ENCODE peak calls at places on chromosomes 11 and 22, in ten cellular contexts. R is fibroblast of the aortic adventitia, I is lung, F is GM12865, T is cardiac fibroblast, U is HFFc6, L is fibroblast of mammary gland, D is MM.1S, O is kidney, E is B cell. Y is an unnamed sample.

GRCh38 chr11:103994111-103994510 is 42.3 kb upstream of the DDI1 start:
- DNase-seq in D (no peak), R (peak), U (no peak), E (no peak), O (no peak), L (peak), I (no peak), F (no peak), T (no peak), Y (no peak)

GRCh38 chr11:57167125-57167839 is 14.5 kb upstream of the LRRC55 start:
- DNase-seq in R (peak), E (no peak), I (no peak), T (no peak), L (no peak), F (no peak), D (no peak), U (no peak), O (no peak), Y (no peak)

GRCh38 chr22:19131685-19132015 is 542 bp downstream of the TSSK2 start:
- DNase-seq in L (no peak), I (no peak), O (peak), U (no peak), R (no peak), T (no peak), F (no peak), D (no peak), E (no peak), Y (no peak)

GRCh38 chr11:1774886-1775285 is 11.2 kb upstream of the CTSD start:
- DNase-seq in R (no peak), I (no peak), D (no peak), E (no peak), F (no peak), L (no peak), U (no peak), O (no peak), T (no peak), Y (peak)

GRCh38 chr11:117606807-117607206 is 190.2 kb downstream of the DSCAML1 start:
- DNase-seq in E (no peak), D (no peak), R (no peak), L (no peak), T (no peak), F (peak), I (no peak), O (no peak), U (no peak), Y (no peak)

GRCh38 chr11:12165237-12165875 is 55.0 kb downstream of the MICAL2 start:
- DNase-seq in O (no peak), U (no peak), F (no peak), I (no peak), R (no peak), T (no peak), E (no peak), L (no peak), D (no peak), Y (no peak)

GRCh38 chr11:114375052-114375451 is 25.3 kb downstream of the C11orf71 start:
- DNase-seq in U (no peak), I (no peak), D (no peak), E (no peak), L (no peak), R (no peak), F (no peak), O (no peak), T (no peak), Y (no peak)

GRCh38 chr11:118997627-118998387 is at the start of gene CENATAC:
- DNase-seq in U (peak), I (peak), T (peak), F (peak), R (peak), L (peak), E (peak), O (peak), D (peak), Y (peak)

GRCh38 chr11:40129276-40129675 is 1330.2 kb downstream of the LRRC4C start:
- DNase-seq in I (no peak), U (no peak), T (no peak), F (peak), R (no peak), L (no peak), D (no peak), E (no peak), O (no peak), Y (no peak)

GRCh38 chr11:26219506-26220117 is 112.3 kb upstream of the ANO3 start:
- DNase-seq in L (no peak), U (no peak), R (no peak), O (no peak), T (peak), F (peak), D (peak), E (no peak), I (no peak), Y (no peak)

GRCh38 chr11:45026835-45027234 is 76.2 kb upstream of the TP53I11 start:
- DNase-seq in E (no peak), D (no peak), I (no peak), F (no peak), L (no peak), O (no peak), T (no peak), U (no peak), R (no peak), Y (peak)

GRCh38 chr22:47060718-47061117 is 298.3 kb downstream of the TBC1D22A start:
- DNase-seq in T (no peak), E (peak), O (no peak), F (no peak), L (no peak), R (no peak), D (no peak), U (no peak), I (no peak), Y (no peak)

GRCh38 chr11:2474059-2474901 is 29.5 kb downstream of the KCNQ1 start:
- DNase-seq in U (no peak), I (no peak), L (no peak), O (no peak), T (no peak), R (no peak), D (no peak), F (no peak), E (no peak), Y (no peak)

GRCh38 chr11:6502382-6502781 is 5.3 kb downstream of the DNHD1 start:
- DNase-seq in R (no peak), D (no peak), L (no peak), O (no peak), U (no peak), E (no peak), F (no peak), T (no peak), I (no peak), Y (no peak)

GRCh38 chr22:39664485-39665200 is 94.1 kb downstream of the CACNA1I start:
- DNase-seq in D (no peak), U (no peak), I (no peak), L (no peak), E (no peak), F (no peak), T (no peak), O (no peak), R (no peak), Y (no peak)

DNA sequence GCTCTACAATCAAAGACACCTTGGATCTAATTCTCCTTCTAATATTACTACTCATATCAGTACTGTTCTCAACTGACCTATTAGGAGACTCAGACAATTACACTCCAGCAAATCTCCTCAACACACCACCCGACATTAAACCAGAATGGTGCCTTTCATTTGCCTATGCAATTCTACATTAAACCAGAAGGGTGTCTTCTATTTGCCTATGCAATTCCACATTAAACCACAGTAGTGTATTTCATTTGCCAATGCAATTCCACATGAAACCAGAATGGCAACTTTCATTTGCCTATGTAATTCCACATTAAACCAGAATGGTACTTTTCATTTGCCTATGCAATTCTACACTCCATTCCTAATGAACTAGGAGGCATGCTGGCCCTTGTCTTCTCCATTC is 15.3 kb upstream of the APOL3 start:
- DNase-seq in R (no peak), L (no peak), U (no peak), T (no peak), D (no peak), I (no peak), O (no peak), F (no peak), E (no peak), Y (no peak)
- TF ChIP-seq CTCF in R (no peak), L (no peak), U (peak), T (peak), D (peak), I (no peak), O (no peak), F (no peak), E (no peak), Y (no peak)

GRCh38 chr11:35799655-35800054 is 137.1 kb downstream of the TRIM44 start:
- DNase-seq in O (no peak), T (no peak), R (no peak), I (no peak), E (no peak), L (no peak), U (no peak), D (no peak), F (no peak), Y (no peak)
- TF ChIP-seq CTCF in O (no peak), T (peak), R (peak), I (no peak), E (no peak), L (peak), U (peak), D (peak), F (no peak), Y (no peak)

GRCh38 chr11:82229346-82229745 is 504.3 kb downstream of the FAM181B start:
- DNase-seq in E (no peak), D (peak), T (peak), I (no peak), O (no peak), L (peak), U (no peak), R (peak), F (peak), Y (no peak)
- TF ChIP-seq CTCF in E (peak), D (peak), T (no peak), I (no peak), O (no peak), L (peak), U (peak), R (peak), F (peak), Y (no peak)

DNA sequence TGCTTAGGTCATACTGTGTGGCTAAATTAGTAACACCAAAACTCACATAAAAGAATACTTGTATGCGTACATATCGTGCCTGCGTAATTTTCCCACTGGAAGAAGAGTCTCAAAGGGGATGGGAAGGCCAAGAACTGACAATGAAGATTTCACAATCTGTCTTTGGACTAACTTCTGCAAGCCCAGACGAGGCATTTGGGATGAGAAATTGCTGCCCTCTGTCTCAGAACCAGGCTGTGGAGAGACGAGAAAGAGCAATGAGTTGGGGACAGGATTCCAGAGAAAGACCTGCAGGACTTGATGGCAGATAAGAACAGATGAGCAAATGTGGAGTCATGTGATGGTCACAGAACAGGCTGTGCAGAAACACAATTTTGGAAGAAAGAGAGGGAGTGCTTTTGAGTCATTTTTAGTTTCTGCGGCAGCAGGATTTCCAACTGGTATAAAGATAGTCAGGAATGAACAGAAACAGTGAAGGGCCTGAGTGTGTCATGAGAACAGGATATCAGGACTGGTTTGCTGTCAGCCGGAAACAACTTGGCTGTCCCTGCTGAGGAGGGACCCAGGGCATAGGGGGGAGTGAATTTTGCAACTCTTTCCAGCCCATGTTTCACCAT is 82.7 kb upstream of the CTSC start:
- DNase-seq in R (peak), O (no peak), T (peak), I (peak), L (peak), D (no peak), F (no peak), E (no peak), U (peak), Y (peak)
- TF ChIP-seq CTCF in R (no peak), O (no peak), T (no peak), I (no peak), L (peak), D (no peak), F (no peak), E (no peak), U (no peak), Y (no peak)

GRCh38 chr11:55701429-55701828 is 39.4 kb downstream of the OR4C6 start:
- DNase-seq in I (no peak), T (no peak), O (no peak), U (no peak), L (no peak), D (no peak), E (no peak), R (no peak), F (no peak), Y (no peak)

DNA sequence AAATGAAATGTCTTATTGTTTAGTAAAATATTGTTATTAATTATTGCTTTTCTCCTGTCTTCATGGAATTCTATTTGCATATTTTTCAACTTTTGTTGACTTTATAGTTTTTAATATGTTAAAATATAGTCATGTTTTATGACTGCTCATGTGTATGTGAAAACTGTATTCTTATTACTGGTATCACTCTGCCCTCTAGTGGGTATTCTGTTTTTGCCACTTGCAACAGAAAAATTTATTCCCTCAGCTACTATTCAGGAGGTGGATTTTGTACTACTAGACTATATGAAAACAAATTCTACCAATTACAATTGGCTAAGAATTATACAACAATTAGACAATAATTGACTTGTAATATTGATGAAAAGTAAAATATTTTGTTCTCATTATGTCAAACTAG is 45.0 kb downstream of the OR4C6 start:
- DNase-seq in O (no peak), F (peak), L (peak), R (peak), T (peak), E (no peak), U (peak), D (peak), I (no peak), Y (no peak)
- TF ChIP-seq CTCF in O (peak), F (peak), L (peak), R (peak), T (peak), E (peak), U (peak), D (peak), I (no peak), Y (peak)

DNA sequence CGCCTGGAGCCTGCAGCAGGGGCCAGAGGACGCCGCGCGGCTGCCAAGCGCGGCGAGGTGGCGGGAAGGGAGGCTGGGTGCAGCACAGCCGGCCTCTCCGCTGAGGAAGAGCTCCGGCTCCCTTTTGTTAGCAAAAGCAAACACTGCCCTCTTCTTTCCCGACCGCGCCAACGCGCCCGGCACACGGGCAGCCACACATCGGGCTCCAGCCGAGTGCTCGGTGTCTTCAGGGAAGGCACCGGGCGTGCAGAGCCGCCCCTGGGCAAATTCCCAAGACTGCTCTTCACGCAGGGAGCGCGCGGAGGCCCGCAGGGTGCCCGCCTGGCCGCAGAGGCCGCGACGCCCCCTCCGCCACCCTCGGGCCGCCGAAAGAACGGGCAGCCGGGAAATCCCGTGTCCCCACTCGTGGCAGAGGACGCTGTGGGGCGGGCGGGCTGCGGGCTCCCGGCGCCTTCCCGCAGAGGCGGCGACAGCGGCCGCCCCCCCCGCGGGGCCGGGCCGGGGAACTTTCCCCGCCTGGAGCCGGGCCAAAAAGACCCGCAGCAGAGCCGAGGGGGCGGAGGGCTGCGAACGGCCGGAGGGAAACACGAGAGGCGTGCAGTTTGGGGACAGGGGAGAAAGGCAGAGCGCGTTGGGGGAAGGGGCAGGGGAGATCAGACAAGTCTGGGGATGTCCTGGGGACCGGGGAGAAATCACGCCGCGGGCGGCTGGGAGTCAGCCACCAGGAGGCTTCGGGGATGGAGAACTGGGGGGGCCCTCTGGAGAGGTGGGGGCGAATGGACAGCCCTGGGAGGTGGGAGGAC is 931 bp downstream of the CADM1 start:
- DNase-seq in L (no peak), U (no peak), E (no peak), D (peak), I (peak), T (peak), R (no peak), O (peak), F (peak), Y (peak)
- TF ChIP-seq CTCF in L (no peak), U (no peak), E (no peak), D (peak), I (peak), T (peak), R (no peak), O (peak), F (no peak), Y (peak)

DNA sequence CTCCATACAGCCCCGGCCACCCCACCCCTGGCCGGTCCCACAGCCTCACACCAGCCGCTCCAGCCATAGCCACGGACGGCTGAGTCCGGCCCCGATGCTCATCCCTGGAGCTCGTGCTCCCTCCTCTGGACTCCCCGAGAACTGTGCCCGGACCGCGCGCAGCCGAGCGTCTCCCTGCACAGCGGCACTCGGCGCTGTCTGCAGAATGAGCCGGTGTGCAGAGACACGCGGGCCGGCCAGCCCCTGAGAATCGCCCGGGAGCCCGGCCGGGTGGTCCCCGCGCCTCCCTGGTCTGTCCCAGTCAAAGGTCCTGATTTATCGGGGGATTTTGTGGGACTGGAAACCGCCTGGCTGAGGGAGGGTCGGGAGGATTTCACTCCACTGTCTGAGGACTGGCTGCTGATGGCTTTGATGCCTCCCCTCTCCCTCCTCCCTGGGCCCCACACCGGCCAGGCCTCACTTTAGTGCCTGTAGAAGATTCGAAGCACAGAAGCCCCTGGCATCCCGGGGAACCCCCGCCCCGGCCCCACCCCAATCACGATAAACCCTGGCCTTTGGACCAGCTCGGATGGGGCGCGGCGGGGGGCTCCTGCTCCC is 102.7 kb downstream of the BRD1 start:
- DNase-seq in R (no peak), F (peak), U (no peak), E (no peak), D (peak), O (peak), T (peak), L (peak), I (no peak), Y (no peak)
- TF ChIP-seq CTCF in R (peak), F (peak), U (peak), E (peak), D (peak), O (peak), T (peak), L (no peak), I (peak), Y (peak)

Y was measured in ascending aorta.